ENCODE peak calls at places on chromosome 2, in nine cellular contexts. Y is cardiac muscle cell; Z is NCI-H1105 treated with DMSO at 0.1 percent for 48 hours; W is C1 segment of cervical spinal cord; J is GM12865; G is T-cell; A is activated CD4-positive, alpha-beta T cell treated with anti-CD3 and anti-CD28 coated beads, Interleukin-2, amount 10 ng/mL, durations not matched to agents 24 days and 14 days; K is progenitor cell of endocrine pancreas; U is activated CD8-positive, alpha-beta memory T cell treated with anti-CD3 and anti-CD28 coated beads, Interleukin-2, amount 10 ng/mL, durations not matched to agents 7 days and 5 days. T is an unnamed sample.

GRCh38 chr2:102294802-102295489 is 16.4 kb upstream of the IL1RL1 start:
- DNase-seq in G (no peak), W (no peak), Y (no peak), Z (no peak), K (no peak), U (no peak), J (no peak), A (peak; percentile 59), T (peak; percentile 72)

GRCh38 chr2:227188292-227188691 is 23.9 kb downstream of the COL4A3 start:
- DNase-seq in W (no peak), Y (peak; percentile 70), Z (no peak), G (no peak), U (no peak), J (peak; percentile 83), A (no peak), K (no peak), T (peak; percentile 65)

GRCh38 chr2:223032187-223033142 is 19.5 kb upstream of the KCNE4 start:
- DNase-seq in K (no peak), W (no peak), A (no peak), Y (no peak), G (no peak), J (no peak), U (no peak), Z (no peak), T (no peak)

GRCh38 chr2:97546711-97547110 is 43.0 kb downstream of the ANKRD36B start:
- DNase-seq in K (no peak), Z (no peak), A (no peak), J (no peak), Y (no peak), W (no peak), G (no peak), U (no peak), T (peak; percentile 35)

GRCh38 chr2:189628817-189629552 is 32.3 kb upstream of the ASNSD1 start:
- DNase-seq in Y (no peak), A (no peak), J (no peak), U (no peak), G (no peak), K (no peak), W (no peak), Z (no peak), T (peak; percentile 40)

GRCh38 chr2:53543083-53543482 is 224.5 kb upstream of the CHAC2 start:
- DNase-seq in G (no peak), U (no peak), Y (no peak), Z (no peak), W (no peak), A (no peak), J (no peak), K (no peak), T (no peak)

GRCh38 chr2:128778843-128779242 is 460.2 kb upstream of the HS6ST1 start:
- DNase-seq in J (no peak), A (no peak), K (no peak), Z (no peak), G (no peak), U (no peak), Y (no peak), W (no peak), T (no peak)

GRCh38 chr2:207970825-207971142 is 54.5 kb downstream of the PLEKHM3 start:
- DNase-seq in G (no peak), A (no peak), K (no peak), J (no peak), W (no peak), Y (no peak), Z (no peak), U (no peak), T (no peak)

GRCh38 chr2:170022692-170023091 is 155.3 kb upstream of the MYO3B start:
- DNase-seq in Y (no peak), Z (peak; percentile 31), U (no peak), W (no peak), J (no peak), G (no peak), A (no peak), K (no peak), T (peak; percentile 70)

GRCh38 chr2:30569991-30570390 is 122.9 kb downstream of the LCLAT1 start:
- DNase-seq in G (no peak), A (no peak), Y (no peak), U (no peak), Z (no peak), K (no peak), W (no peak), J (no peak), T (peak; percentile 8)

GRCh38 chr2:36373149-36373880 is 17.7 kb downstream of the CRIM1 start:
- DNase-seq in U (no peak), J (no peak), A (no peak), Y (no peak), K (no peak), W (no peak), Z (no peak), G (no peak), T (peak; percentile 86)

GRCh38 chr2:231717281-231718180 is 9.2 kb downstream of the PTMA start:
- DNase-seq in J (peak; percentile 90), U (peak; percentile 51), A (peak; percentile 72), K (no peak), G (no peak), Y (no peak), Z (no peak), W (no peak), T (peak; percentile 57)